ENCODE peak calls at places on chromosomes 4 and X, in six cellular contexts. P, N, L, S, R and E are unnamed samples.

GRCh38 chrX:108139303-108139702 is 47.7 kb downstream of the ATG4A start:
- DNase-seq in N (no peak), R (no peak), L (peak), S (no peak), P (no peak), E (no peak)

GRCh38 chr4:6032249-6033244 is 14.3 kb upstream of the C4orf50 start:
- DNase-seq in S (no peak), N (peak), R (no peak), L (no peak), P (no peak), E (no peak)

GRCh38 chr4:88791274-88791673 is 93.6 kb upstream of the NAP1L5 start:
- DNase-seq in L (peak), R (no peak), S (no peak), N (peak), P (no peak), E (no peak)

GRCh38 chr4:24226667-24227066 is 336.8 kb upstream of the PPARGC1A start:
- DNase-seq in P (no peak), R (no peak), L (no peak), N (peak), S (peak), E (no peak)

GRCh38 chr4:39062499-39062898 is 467 bp downstream of the KLHL5 start:
- DNase-seq in P (no peak), L (no peak), S (no peak), R (no peak), N (no peak), E (no peak)

GRCh38 chr4:40265910-40266274 is 69.1 kb downstream of the RHOH start:
- DNase-seq in N (no peak), L (no peak), R (no peak), S (no peak), P (no peak), E (no peak)

GRCh38 chr4:169282429-169283113 is 11.8 kb upstream of the SH3RF1 start:
- DNase-seq in R (no peak), N (no peak), L (no peak), S (no peak), P (no peak), E (no peak)

GRCh38 chr4:113540859-113541258 is 220.7 kb downstream of the CAMK2D start:
- DNase-seq in R (no peak), L (no peak), S (no peak), N (no peak), P (no peak), E (no peak)

GRCh38 chrX:27438937-27439336 is 24.2 kb downstream of the PPP4R3C start:
- DNase-seq in R (no peak), P (no peak), S (no peak), L (no peak), N (no peak), E (no peak)

GRCh38 chr4:20698820-20699219 is 1.4 kb upstream of the PACRGL start:
- DNase-seq in S (no peak), N (no peak), P (no peak), R (no peak), L (no peak), E (no peak)

GRCh38 chrX:153911798-153912197 is 7.3 kb downstream of the AVPR2 start:
- DNase-seq in S (no peak), N (no peak), L (no peak), P (no peak), R (no peak), E (no peak)

GRCh38 chr4:38860788-38861424 is 4.3 kb upstream of the TLR6 start:
- DNase-seq in P (no peak), S (peak), R (peak), L (peak), N (peak), E (peak)

GRCh38 chrX:96002401-96002800 is 682.2 kb upstream of the DIAPH2 start:
- DNase-seq in P (no peak), S (no peak), N (no peak), L (no peak), R (no peak), E (no peak)

GRCh38 chr4:181168406-181168805 is 1074.8 kb upstream of the TENM3 start:
- DNase-seq in S (no peak), N (no peak), L (no peak), R (no peak), P (no peak), E (no peak)

GRCh38 chr4:82898322-82899243 is 2.0 kb upstream of the THAP9 start:
- DNase-seq in L (peak), S (no peak), P (no peak), R (no peak), N (peak), E (peak)

GRCh38 chr4:65089666-65090065 is 580.6 kb downstream of the EPHA5 start:
- DNase-seq in P (no peak), S (no peak), L (no peak), N (peak), R (no peak), E (no peak)

GRCh38 chrX:131746491-131746968 is 202.7 kb downstream of the OR13H1 start:
- DNase-seq in N (peak), R (peak), L (peak), P (peak), S (peak), E (peak)

GRCh38 chr4:22739933-22740332 is 47.2 kb downstream of the GBA3 start:
- DNase-seq in S (peak), L (no peak), P (no peak), R (no peak), N (no peak), E (no peak)

GRCh38 chr4:663046-663437 is 11.0 kb downstream of the ATP5ME start:
- DNase-seq in L (no peak), N (no peak), S (peak), P (no peak), R (no peak), E (no peak)
- H3K27ac ChIP-seq in L (peak), N (no peak), S (no peak), P (no peak), R (no peak), E (no peak)

DNA sequence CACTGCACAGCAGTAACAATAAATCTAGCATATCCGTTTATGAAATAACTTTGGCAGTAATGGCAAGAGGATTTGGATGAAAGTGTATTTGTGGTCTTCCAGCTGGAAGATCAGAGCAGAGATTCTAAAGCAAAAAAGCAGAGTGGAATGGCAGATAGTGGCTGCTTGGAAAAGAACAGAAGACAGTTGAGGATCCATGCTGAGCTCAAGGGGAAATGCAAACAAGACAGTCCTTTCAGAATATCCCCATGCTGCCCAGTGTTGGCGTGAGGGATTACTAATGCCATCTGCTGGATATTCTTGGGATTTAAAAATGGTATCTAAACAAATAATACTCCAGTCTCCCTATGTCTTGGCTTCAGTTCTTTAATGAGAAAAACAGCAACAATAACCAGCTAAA is 629.1 kb upstream of the ATOH1 start:
- DNase-seq in L (no peak), P (no peak), S (no peak), N (peak), R (no peak), E (no peak)
- H3K4me3 ChIP-seq in L (no peak), P (no peak), S (no peak), N (no peak), R (no peak), E (no peak)

GRCh38 chr4:47483722-47484121 is 1.4 kb upstream of the ATP10D start:
- DNase-seq in L (no peak), S (no peak), R (no peak), P (no peak), N (no peak), E (no peak)
- H3K27ac ChIP-seq in L (no peak), S (no peak), R (no peak), P (no peak), N (no peak), E (no peak)

GRCh38 chrX:103211012-103211715 is 3.7 kb upstream of the BEX4 start:
- DNase-seq in R (peak), S (no peak), P (no peak), N (peak), L (peak), E (no peak)

GRCh38 chrX:103212749-103213457 is 2.0 kb upstream of the BEX4 start:
- DNase-seq in R (no peak), S (no peak), L (no peak), N (no peak), P (no peak), E (no peak)

GRCh38 chrX:103215037-103215767 is at the start of gene BEX4:
- DNase-seq in N (peak), P (peak), R (peak), L (peak), S (peak), E (peak)

GRCh38 chrX:103220511-103221406 is 5.9 kb downstream of the BEX4 start:
- DNase-seq in L (no peak), R (no peak), S (no peak), N (no peak), P (no peak), E (no peak)

GRCh38 chrX:103215768-103216085 is 819 bp downstream of the BEX4 start:
- DNase-seq in L (no peak), S (no peak), R (no peak), P (no peak), N (no peak), E (no peak)
- H3K4me3 ChIP-seq in L (peak), S (peak), R (peak), P (peak), N (peak), E (peak)

DNA sequence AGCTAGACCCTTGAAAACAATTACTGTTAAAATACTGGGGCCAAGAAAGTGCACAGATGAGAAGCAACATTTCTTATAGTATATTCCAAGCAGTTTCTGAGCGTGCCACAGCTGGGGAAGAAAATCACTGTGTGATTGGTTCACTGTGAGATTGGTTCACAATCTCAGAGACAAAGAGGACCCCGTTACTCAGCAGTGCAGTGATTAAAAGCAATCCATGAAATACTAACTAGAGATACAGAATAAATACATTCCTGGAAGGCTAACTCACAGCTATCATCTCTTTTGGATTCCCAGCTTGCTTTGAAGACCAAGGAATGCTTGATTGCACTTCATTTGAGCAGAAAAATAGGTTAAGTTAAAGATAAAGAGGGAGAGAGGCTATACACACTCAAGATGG is 132.1 kb upstream of the RAPGEF2 start:
- DNase-seq in S (no peak), N (no peak), L (no peak), P (no peak), R (no peak), E (no peak)
- H3K27ac ChIP-seq in S (no peak), N (no peak), L (no peak), P (no peak), R (no peak), E (no peak)